ENCODE peak calls at places on chromosomes 11 and 22, in seven cellular contexts. W, O, H, L, C, Y and P are unnamed samples.

GRCh38 chr11:108111126-108111525 is 10.2 kb upstream of the ACAT1 start:
- DNase-seq in O (no peak), H (peak; percentile 14), L (no peak), W (no peak), C (no peak), Y (no peak), P (no peak)

GRCh38 chr11:125174686-125175085 is 10.1 kb downstream of the PKNOX2 start:
- DNase-seq in L (no peak), W (no peak), C (no peak), O (no peak), Y (no peak), H (no peak), P (no peak)

GRCh38 chr11:11569936-11570491 is 51.8 kb downstream of the GALNT18 start:
- DNase-seq in C (no peak), L (no peak), W (no peak), O (no peak), H (no peak), Y (no peak), P (no peak)

GRCh38 chr22:30261134-30261533 is 5.5 kb downstream of the OSM start:
- DNase-seq in C (no peak), Y (no peak), L (peak; percentile 57), H (peak; percentile 22), O (no peak), W (no peak), P (no peak)

GRCh38 chr11:44631831-44632230 is 66.4 kb downstream of the CD82 start:
- DNase-seq in L (no peak), Y (peak; percentile 22), O (no peak), H (no peak), C (no peak), W (no peak), P (no peak)

GRCh38 chr11:107496011-107496410 is 38.4 kb upstream of the CWF19L2 start:
- DNase-seq in W (peak; percentile 61), Y (no peak), H (no peak), O (no peak), C (no peak), L (peak; percentile 18), P (no peak)

GRCh38 chr22:41286639-41287091 is 678 bp upstream of the RANGAP1 start:
- DNase-seq in W (peak; percentile 38), H (no peak), L (no peak), C (peak; percentile 66), Y (no peak), O (no peak), P (no peak)

GRCh38 chr11:112315057-112315720 is 54.5 kb upstream of the PLET1 start:
- DNase-seq in C (no peak), W (no peak), Y (no peak), O (no peak), H (no peak), L (no peak), P (no peak)

GRCh38 chr22:47277511-47277910 is 515.1 kb downstream of the TBC1D22A start:
- DNase-seq in Y (no peak), O (no peak), H (no peak), C (no peak), L (no peak), W (no peak), P (no peak)

GRCh38 chr11:125211191-125211953 is 46.8 kb downstream of the PKNOX2 start:
- DNase-seq in Y (no peak), W (peak; percentile 10), C (no peak), L (no peak), H (peak; percentile 60), O (no peak), P (no peak)

GRCh38 chr11:62880231-62880802 is 379 bp upstream of the SLC3A2 start:
- DNase-seq in Y (no peak), L (peak; percentile 68), O (no peak), H (no peak), W (peak; percentile 88), C (no peak), P (no peak)

GRCh38 chr11:106331163-106331562 is 253.7 kb downstream of the AASDHPPT start:
- DNase-seq in Y (no peak), L (peak; percentile 74), O (no peak), C (no peak), H (no peak), W (no peak), P (no peak)

GRCh38 chr11:15801616-15802015 is 554.7 kb downstream of the SOX6 start:
- DNase-seq in W (no peak), O (no peak), C (peak; percentile 52), L (no peak), H (no peak), Y (no peak), P (no peak)

GRCh38 chr11:32259641-32260081 is 168.8 kb downstream of the RCN1 start:
- DNase-seq in L (peak; percentile 92), Y (no peak), W (peak; percentile 87), H (no peak), O (no peak), C (peak; percentile 81), P (no peak)

GRCh38 chr11:117723625-117724024 is 73.4 kb downstream of the DSCAML1 start:
- DNase-seq in H (no peak), O (no peak), L (no peak), C (no peak), Y (no peak), W (no peak), P (no peak)

GRCh38 chr11:12799373-12799835 is 125.2 kb downstream of the TEAD1 start:
- DNase-seq in H (no peak), C (no peak), O (no peak), L (no peak), Y (no peak), W (no peak), P (no peak)

GRCh38 chr11:76918941-76919386 is 58.2 kb downstream of the ACER3 start:
- DNase-seq in W (peak; percentile 78), L (peak; percentile 75), H (peak; percentile 68), O (peak; percentile 18), Y (no peak), C (peak; percentile 35), P (no peak)

GRCh38 chr22:47207846-47208554 is 445.6 kb downstream of the TBC1D22A start:
- DNase-seq in Y (no peak), O (no peak), C (no peak), W (no peak), L (no peak), H (no peak), P (peak; percentile 16)

GRCh38 chr11:118883368-118884071 is at the start of gene CXCR5:
- DNase-seq in Y (no peak), O (no peak), C (no peak), H (peak; percentile 80), W (peak; percentile 35), L (peak; percentile 59), P (no peak)

DNA sequence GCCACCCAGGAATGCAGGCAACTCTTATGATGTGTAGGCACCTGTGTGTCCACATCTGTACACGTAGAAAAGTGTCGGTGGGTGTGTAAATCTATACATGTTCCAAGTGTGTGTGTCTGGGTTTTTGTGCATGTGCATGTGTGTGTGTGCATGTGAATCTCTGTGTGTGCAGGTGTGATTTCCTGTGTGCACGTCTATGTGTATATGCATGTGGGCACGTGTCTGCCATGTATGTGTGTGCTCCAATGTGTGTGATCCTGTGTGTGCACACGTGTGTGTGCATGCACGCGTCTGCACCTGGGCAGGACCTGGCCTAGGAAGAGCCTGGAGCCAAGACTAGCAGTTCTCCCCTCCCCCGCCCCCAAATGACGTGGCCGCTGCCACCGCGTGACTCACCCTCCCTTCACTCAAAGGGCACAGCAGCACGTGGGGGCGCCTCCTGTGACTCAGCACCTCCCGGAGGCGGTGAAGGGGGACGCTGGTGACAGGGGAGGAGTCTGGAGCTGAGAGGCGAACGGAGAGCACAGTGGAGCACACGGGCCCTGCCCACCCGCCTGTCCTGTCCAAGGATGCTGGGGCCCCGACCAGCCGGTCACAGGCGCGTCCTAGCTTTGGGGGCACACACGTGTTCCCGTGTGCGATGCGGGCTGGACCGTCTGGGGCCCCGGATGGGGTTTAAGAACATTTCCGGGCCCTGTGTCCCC is 10.1 kb downstream of the PIM3 start:
- DNase-seq in O (peak; percentile 82), L (peak; percentile 99), H (peak; percentile 98), W (peak; percentile 97), C (peak; percentile 98), Y (peak; percentile 92), P (peak; percentile 70)
- H3K9ac ChIP-seq in O (peak overlapping the region; percentile 46), L (peak overlapping the region; percentile 83), H (peak overlapping the region; percentile 36), W (peak overlapping the region; percentile 19), C (no peak overlapping the region), Y (no peak overlapping the region), P (no peak overlapping the region)

GRCh38 chr11:60858731-60859464 is 3.1 kb upstream of the PTGDR2 start:
- DNase-seq in H (no peak), W (no peak), C (no peak), L (no peak), Y (no peak), O (no peak), P (no peak)
- H3K18ac ChIP-seq in H (no peak overlapping the region), W (no peak overlapping the region), C (no peak overlapping the region), L (no peak overlapping the region), Y (no peak overlapping the region), O (no peak overlapping the region), P (no peak overlapping the region)

DNA sequence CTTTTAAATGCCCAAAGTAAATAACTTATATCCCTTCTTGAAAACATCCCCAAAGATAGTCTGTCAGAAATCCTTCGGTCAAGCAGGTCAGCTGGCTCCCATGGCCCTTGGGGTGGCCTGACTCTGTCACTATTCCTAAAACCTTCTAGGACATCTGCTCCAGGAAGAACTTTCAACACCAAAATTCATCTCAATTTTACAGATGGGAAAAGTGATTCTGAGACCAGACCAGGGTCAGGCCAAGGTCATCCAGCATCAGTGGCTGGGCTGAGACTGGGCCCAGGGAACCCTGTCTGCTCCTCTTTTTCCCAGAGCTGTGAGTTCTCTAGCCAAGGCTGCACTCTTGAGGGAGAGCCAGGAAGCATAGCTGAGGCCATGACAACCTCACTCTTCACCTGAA is 16.6 kb upstream of the PRG2 start:
- DNase-seq in H (no peak), O (no peak), C (no peak), Y (no peak), L (no peak), W (no peak), P (no peak)
- H3K9ac ChIP-seq in H (no peak overlapping the region), O (no peak overlapping the region), C (no peak overlapping the region), Y (no peak overlapping the region), L (peak overlapping the region; percentile 67), W (no peak overlapping the region), P (no peak overlapping the region)

DNA sequence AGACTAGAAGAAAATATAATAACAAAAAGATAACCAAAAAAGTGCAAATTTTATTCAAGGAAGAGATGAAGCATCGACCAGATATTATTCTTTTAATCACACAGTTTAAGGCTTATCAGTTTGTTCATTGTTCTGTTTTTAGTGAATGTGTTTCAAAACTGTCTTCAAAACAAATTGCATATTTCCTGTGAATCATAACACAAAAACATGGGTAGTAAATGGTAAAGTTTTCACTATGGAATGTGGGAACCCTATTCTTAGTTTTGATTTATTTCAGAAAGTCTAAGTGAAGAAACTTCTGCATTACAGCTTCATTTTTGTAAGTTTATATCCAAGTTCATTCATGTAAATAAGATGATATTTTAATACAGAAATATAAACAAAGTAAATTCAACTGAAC is 207.6 kb upstream of the LUZP2 start:
- DNase-seq in O (no peak), Y (no peak), C (no peak), H (no peak), L (no peak), W (peak; percentile 12), P (no peak)
- H3K18ac ChIP-seq in O (no peak overlapping the region), Y (no peak overlapping the region), C (no peak overlapping the region), H (no peak overlapping the region), L (no peak overlapping the region), W (no peak overlapping the region), P (no peak overlapping the region)

DNA sequence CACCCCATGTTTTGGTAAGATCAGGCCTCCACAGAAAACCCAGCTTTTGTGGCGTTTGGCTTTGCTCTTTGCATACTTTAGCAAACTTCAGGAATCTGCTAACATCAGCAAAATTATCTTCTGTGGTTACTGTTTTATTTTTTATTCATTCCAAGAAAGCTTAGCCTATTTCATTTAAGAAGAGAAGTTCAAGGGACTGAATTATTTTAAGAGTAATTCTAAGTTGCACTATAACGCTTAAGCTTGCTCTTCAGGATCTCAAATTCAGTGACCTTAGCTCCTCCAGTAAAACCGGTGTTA is 1.1 kb downstream of the JHY start:
- DNase-seq in H (no peak), L (no peak), C (no peak), W (no peak), Y (no peak), O (no peak), P (no peak)
- H3K9ac ChIP-seq in H (peak overlapping the region; percentile 78), L (peak overlapping the region; percentile 96), C (no peak overlapping the region), W (no peak overlapping the region), Y (no peak overlapping the region), O (no peak overlapping the region), P (no peak overlapping the region)